ENCODE peak calls at places on chromosomes 7 and 10, in five cellular contexts. Y is spleen, Z is SJCRH30, M is body of pancreas, A is heart right ventricle. J is an unnamed sample. For H3K4me1 and H3K9me3, the result is how much of the 10 kb centered on the place peaks cover.

GRCh38 chr7:30738026-30738915 is 13.7 kb upstream of the INMT start:
- DNase-seq in Y (no peak), Z (no peak), M (no peak), A (no peak), J (no peak)

GRCh38 chr7:80372415-80372814 is 139.4 kb downstream of the GNAT3 start:
- DNase-seq in Y (no peak), Z (no peak), M (no peak), A (no peak), J (peak)

GRCh38 chr10:101050206-101051069 is 11.4 kb upstream of the KAZALD1 start:
- DNase-seq in Y (peak), Z (peak), M (peak), A (peak), J (peak)

GRCh38 chr7:96800824-96801223 is 91.2 kb upstream of the SEM1 start:
- DNase-seq in Y (no peak), Z (peak), M (no peak), A (no peak), J (no peak)

GRCh38 chr7:25014735-25015134 is 34.8 kb upstream of the OSBPL3 start:
- DNase-seq in Y (no peak), Z (no peak), M (no peak), A (no peak), J (no peak)

GRCh38 chr10:56109454-56109853 is 251.6 kb downstream of the ZWINT start:
- DNase-seq in Y (peak), Z (no peak), M (no peak), A (no peak), J (no peak)

GRCh38 chr7:36565792-36566356 is 158.4 kb downstream of the AOAH start:
- DNase-seq in Y (no peak), Z (no peak), M (no peak), A (no peak), J (no peak)

GRCh38 chr7:5824297-5824610 is 42.8 kb upstream of the RNF216 start:
- DNase-seq in Y (peak), Z (no peak), M (no peak), A (no peak), J (no peak)

GRCh38 chr10:78224602-78225001 is 190.9 kb downstream of the RPS24 start:
- DNase-seq in Y (no peak), Z (no peak), M (no peak), A (no peak), J (peak)

GRCh38 chr10:124651402-124651887 is 92.7 kb downstream of the FAM53B start:
- DNase-seq in Y (peak), Z (no peak), M (no peak), A (no peak), J (no peak)

GRCh38 chr10:88820990-88821389 is 18.5 kb downstream of the LIPM start:
- DNase-seq in Y (no peak), Z (no peak), M (no peak), A (no peak), J (no peak)

GRCh38 chr10:95988702-95989101 is 54.7 kb upstream of the CCNJ start:
- DNase-seq in Y (no peak), Z (no peak), M (no peak), A (no peak), J (no peak)

GRCh38 chr10:63677001-63677400 is 155.8 kb downstream of the REEP3 start:
- DNase-seq in Y (no peak), Z (no peak), M (no peak), A (no peak), J (no peak)
- H3K4me1 ChIP-seq in Y (under half), Z (under half), M (under half), A (under half), J (under half)

GRCh38 chr10:1736972-1737221 is 428 bp downstream of the ADARB2 start:
- DNase-seq in Y (no peak), Z (no peak), M (no peak), A (no peak), J (no peak)
- H3K4me3 ChIP-seq in Y (peak), Z (no peak), M (no peak), A (peak), J (no peak)

DNA sequence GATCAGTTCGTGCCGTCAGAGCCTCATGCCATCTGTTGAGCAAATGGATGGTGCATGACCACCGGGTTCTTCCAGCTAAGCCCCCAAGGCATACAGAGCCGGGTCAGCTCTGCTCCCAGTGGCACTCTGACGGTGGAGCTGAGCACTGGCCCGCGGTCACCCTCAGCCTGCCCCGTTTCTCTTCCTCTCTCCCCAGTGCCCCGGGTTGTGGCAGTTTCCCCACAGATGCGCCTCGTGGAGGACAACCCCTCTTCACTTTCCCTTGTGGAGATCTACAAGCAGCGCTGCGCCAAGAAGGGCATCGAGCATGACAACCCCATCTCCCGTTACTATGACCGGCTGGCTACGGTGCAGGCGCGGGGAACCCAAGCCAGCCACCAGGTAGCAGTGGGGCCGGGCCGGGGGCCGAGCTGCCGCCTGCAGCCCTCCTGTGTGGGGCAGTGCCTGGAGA is 129.9 kb downstream of the TRRAP start:
- DNase-seq in Y (no peak), Z (no peak), M (no peak), A (no peak), J (no peak)
- H3K9me3 ChIP-seq in Y (under half), Z (under half), M (under half), A (under half), J (under half)

GRCh38 chr7:129865093-129865931 is 87.4 kb downstream of the UBE2H start:
- DNase-seq in Y (no peak), Z (no peak), M (no peak), A (no peak), J (no peak)

GRCh38 chr7:129865932-129866214 is 86.9 kb downstream of the UBE2H start:
- DNase-seq in Y (no peak), Z (no peak), M (no peak), A (no peak), J (no peak)

GRCh38 chr7:129864042-129864441 is 88.7 kb downstream of the UBE2H start:
- DNase-seq in Y (no peak), Z (peak), M (peak), A (no peak), J (no peak)

GRCh38 chr7:129862672-129863071 is 90.1 kb downstream of the UBE2H start:
- DNase-seq in Y (no peak), Z (no peak), M (no peak), A (no peak), J (no peak)

DNA sequence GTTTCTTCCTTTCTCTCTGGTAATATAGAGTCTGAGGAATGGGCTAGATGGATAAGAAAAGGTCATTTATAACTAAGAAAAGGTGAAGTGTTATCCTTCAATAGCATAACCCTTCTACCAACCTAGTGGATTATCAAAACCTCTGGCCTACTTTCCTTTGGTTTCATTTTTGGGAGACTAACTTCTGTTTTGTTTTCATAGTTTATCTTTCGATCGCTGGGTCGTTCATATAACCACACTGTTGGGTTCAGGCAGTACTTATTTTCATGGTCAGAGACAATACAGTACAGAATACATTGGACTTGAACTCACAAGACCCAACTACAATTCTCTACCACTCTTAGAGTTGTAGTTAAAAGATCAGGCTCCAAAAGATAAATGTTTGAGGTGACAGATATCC is 86.5 kb downstream of the UBE2H start:
- DNase-seq in Y (no peak), Z (no peak), M (no peak), A (no peak), J (no peak)
- H3K4me1 ChIP-seq in Y (under half), Z (under half), M (half or more), A (half or more), J (under half)

J was measured in SJSA1.